ENCODE peak calls at places on chromosomes 6 and 20, in ten cellular contexts. R is renal cortical epithelial cell; E is KG1; C is activated effector memory CD4-positive, alpha-beta T cell treated with Interleukin-2 at 50 U/mL for 16 hours; G is CD14-positive monocyte; F is stimulated activated naive CD8-positive, alpha-beta T cell treated with anti-CD3 and anti-CD28 coated beads, Interleukin-15, Interleukin-2, amounts not matched to agents 100 U/mL and 50 U/mL, for 24 hours; L is Peyer's patch; U is NCI-H2081; H is brain microvascular endothelial cell; B is choroid plexus epithelial cell. J is an unnamed sample.

GRCh38 chr6:110949679-110950285 is 8.7 kb upstream of the GTF3C6 start:
- DNase-seq in F (no peak), G (no peak), R (peak), B (peak), U (no peak), H (no peak), C (no peak), E (peak), L (no peak), J (peak)

GRCh38 chr20:40009542-40009941 is 679.5 kb downstream of the MAFB start:
- DNase-seq in H (peak), L (no peak), R (no peak), B (no peak), G (no peak), C (no peak), U (no peak), E (no peak), F (no peak), J (no peak)

GRCh38 chr20:51319522-51319921 is 223.0 kb downstream of the NFATC2 start:
- DNase-seq in G (no peak), L (no peak), E (no peak), F (no peak), R (no peak), C (no peak), U (no peak), H (no peak), B (peak), J (no peak)

GRCh38 chr20:25077610-25078169 is 4.3 kb downstream of the VSX1 start:
- DNase-seq in B (peak), H (no peak), E (no peak), U (no peak), F (no peak), C (no peak), R (no peak), G (no peak), L (no peak), J (no peak)

GRCh38 chr6:79672631-79673065 is 41.5 kb downstream of the SH3BGRL2 start:
- DNase-seq in H (peak), B (peak), E (no peak), U (no peak), F (no peak), G (no peak), R (peak), C (no peak), L (no peak), J (peak)

GRCh38 chr6:79170915-79171314 is 63.6 kb downstream of the HMGN3 start:
- DNase-seq in F (no peak), L (no peak), R (peak), B (peak), C (no peak), H (no peak), G (no peak), E (no peak), U (peak), J (peak)

GRCh38 chr20:371755-372542 is 8.6 kb upstream of the TRIB3 start:
- DNase-seq in B (peak), E (peak), C (no peak), R (peak), U (no peak), L (no peak), F (no peak), G (peak), H (peak), J (peak)

GRCh38 chr6:70864404-70864803 is 92.5 kb downstream of the B3GAT2 start:
- DNase-seq in G (no peak), H (no peak), L (no peak), B (no peak), E (no peak), R (no peak), U (no peak), F (no peak), C (no peak), J (no peak)

GRCh38 chr6:152669894-152670293 is 27.8 kb upstream of the MYCT1 start:
- DNase-seq in E (no peak), G (no peak), C (no peak), B (peak), R (peak), U (peak), L (no peak), F (no peak), H (no peak), J (peak)

GRCh38 chr6:84280030-84280429 is 52.6 kb upstream of the CEP162 start:
- DNase-seq in H (peak), U (no peak), B (peak), L (no peak), G (no peak), C (no peak), E (no peak), R (no peak), F (no peak), J (no peak)

GRCh38 chr6:147209762-147210449 is 5.7 kb downstream of the STXBP5 start:
- DNase-seq in R (no peak), B (no peak), U (no peak), E (no peak), C (no peak), F (no peak), G (no peak), H (no peak), L (no peak), J (no peak)

GRCh38 chr6:43963203-43963602 is 164.0 kb downstream of the MRPL14 start:
- DNase-seq in U (no peak), C (no peak), H (no peak), E (no peak), L (no peak), B (no peak), F (no peak), R (peak), G (peak), J (no peak)

GRCh38 chr20:21901470-21902275 is 196.2 kb downstream of the PAX1 start:
- DNase-seq in H (no peak), E (no peak), R (no peak), U (peak), B (no peak), F (no peak), L (no peak), C (no peak), G (no peak), J (no peak)

GRCh38 chr6:7201732-7202541 is 94.2 kb downstream of the RREB1 start:
- DNase-seq in H (no peak), G (peak), B (no peak), U (no peak), E (peak), F (peak), L (no peak), C (no peak), R (peak), J (no peak)

GRCh38 chr6:169863149-169863525 is 111.7 kb downstream of the ERMARD start:
- DNase-seq in C (no peak), L (no peak), B (no peak), G (no peak), F (no peak), U (no peak), E (no peak), R (no peak), H (no peak), J (no peak)

GRCh38 chr20:59783020-59784010 is 150.1 kb downstream of the SYCP2 start:
- DNase-seq in G (no peak), C (no peak), U (peak), L (peak), H (peak), R (peak), F (peak), B (peak), E (no peak), J (peak)

GRCh38 chr6:106247293-106247692 is 78.3 kb downstream of the ATG5 start:
- DNase-seq in L (no peak), U (no peak), H (peak), C (no peak), F (no peak), B (peak), R (no peak), E (no peak), G (no peak), J (peak)

GRCh38 chr20:11890331-11891080 is 27.2 kb upstream of the BTBD3 start:
- DNase-seq in L (peak), R (peak), G (peak), U (peak), H (peak), B (peak), E (peak), C (no peak), F (peak), J (peak)

GRCh38 chr20:63708301-63709148 is 686 bp downstream of the ZGPAT start:
- DNase-seq in H (no peak), F (peak), B (no peak), G (peak), E (no peak), U (peak), L (peak), R (no peak), C (no peak), J (no peak)

GRCh38 chr6:14910692-14911547 is 334.9 kb upstream of the JARID2 start:
- DNase-seq in U (no peak), E (peak), L (no peak), H (no peak), B (peak), R (no peak), F (peak), C (no peak), G (peak), J (no peak)

GRCh38 chr6:109690740-109691687 is at the start of the genes AK9 and FIG4:
- DNase-seq in U (peak), H (peak), F (peak), R (peak), G (peak), C (peak), B (peak), E (peak), L (peak), J (peak)

GRCh38 chr6:132661906-132662305 is 2.9 kb upstream of the TAAR1 start:
- DNase-seq in U (no peak), R (no peak), C (no peak), B (no peak), E (no peak), F (no peak), G (no peak), H (no peak), L (no peak), J (no peak)

GRCh38 chr20:53146201-53146891 is 174.2 kb downstream of the TSHZ2 start:
- DNase-seq in G (no peak), C (no peak), F (peak), E (no peak), H (no peak), R (no peak), B (no peak), U (peak), L (no peak), J (no peak)